ENCODE peak calls at places on chromosomes 3 and 15, in eight cellular contexts. B, M, N, K, O, U, Q and V are unnamed samples.
A peak's percentile ranks its signal among the peaks of the same experiment; 100 is the strongest.

GRCh38 chr3:122679467-122680291 is 960 bp upstream of the PARP14 start:
- DNase-seq in K (no peak), Q (peak; percentile 43), U (peak; percentile 3), O (no peak), M (peak; percentile 54), B (peak; percentile 64), N (no peak), V (peak; percentile 12)

GRCh38 chr15:97692317-97693015 is 268.0 kb upstream of the ARRDC4 start:
- DNase-seq in U (no peak), N (no peak), M (no peak), Q (no peak), B (no peak), K (no peak), O (no peak), V (no peak)

GRCh38 chr15:90075420-90076289 is 26.6 kb downstream of the IDH2 start:
- DNase-seq in O (no peak), M (peak; percentile 83), Q (no peak), U (no peak), K (no peak), B (no peak), N (no peak), V (no peak)

GRCh38 chr15:63994073-63994600 is 52.1 kb downstream of the DAPK2 start:
- DNase-seq in Q (no peak), O (no peak), N (no peak), M (no peak), U (no peak), B (no peak), K (no peak), V (no peak)

GRCh38 chr15:66401130-66402021 is 14.7 kb downstream of the MAP2K1 start:
- DNase-seq in K (no peak), O (no peak), U (no peak), N (no peak), B (no peak), M (no peak), Q (no peak), V (peak; percentile 25)

GRCh38 chr15:60477991-60478632 is 830 bp downstream of the ICE2 start:
- DNase-seq in N (no peak), K (no peak), O (no peak), B (no peak), U (peak; percentile 44), M (no peak), Q (peak; percentile 11), V (peak; percentile 41)

GRCh38 chr3:46663611-46664135 is 29.8 kb downstream of the ALS2CL start:
- DNase-seq in M (no peak), N (no peak), O (no peak), K (peak; percentile 19), Q (no peak), B (peak; percentile 40), U (peak; percentile 12), V (peak; percentile 20)

GRCh38 chr3:48997714-48998637 is 7.9 kb downstream of the P4HTM start:
- DNase-seq in N (no peak), U (no peak), Q (no peak), K (peak; percentile 82), M (no peak), B (no peak), O (no peak), V (no peak)

GRCh38 chr3:75262661-75263060 is 401.5 kb upstream of the FRG2C start:
- DNase-seq in B (no peak), Q (no peak), O (no peak), M (no peak), U (no peak), N (no peak), K (no peak), V (no peak)

GRCh38 chr3:124248471-124249028 is 256.6 kb upstream of the ROPN1 start:
- DNase-seq in K (peak; percentile 69), O (peak; percentile 58), M (peak; percentile 83), U (peak; percentile 83), Q (peak; percentile 87), N (peak; percentile 28), B (no peak), V (peak; percentile 91)

GRCh38 chr15:101526021-101526420 is 36.5 kb upstream of the PCSK6 start:
- DNase-seq in Q (peak; percentile 1), N (no peak), K (no peak), M (no peak), U (no peak), B (no peak), O (no peak), V (no peak)

GRCh38 chr15:77549552-77550274 is 83.0 kb downstream of the LINGO1 start:
- DNase-seq in M (peak; percentile 52), U (no peak), B (no peak), O (no peak), K (no peak), N (no peak), Q (no peak), V (no peak)

GRCh38 chr15:77550275-77551251 is 82.1 kb downstream of the LINGO1 start:
- DNase-seq in K (no peak), M (peak; percentile 63), Q (no peak), N (no peak), U (no peak), B (no peak), O (no peak), V (no peak)

GRCh38 chr15:77547801-77548607 is 84.7 kb downstream of the LINGO1 start:
- DNase-seq in Q (no peak), U (no peak), K (no peak), M (peak; percentile 55), N (no peak), O (no peak), B (no peak), V (no peak)

GRCh38 chr15:77546870-77547269 is 85.8 kb downstream of the LINGO1 start:
- DNase-seq in M (no peak), B (no peak), N (no peak), O (no peak), U (no peak), K (no peak), Q (no peak), V (no peak)

DNA sequence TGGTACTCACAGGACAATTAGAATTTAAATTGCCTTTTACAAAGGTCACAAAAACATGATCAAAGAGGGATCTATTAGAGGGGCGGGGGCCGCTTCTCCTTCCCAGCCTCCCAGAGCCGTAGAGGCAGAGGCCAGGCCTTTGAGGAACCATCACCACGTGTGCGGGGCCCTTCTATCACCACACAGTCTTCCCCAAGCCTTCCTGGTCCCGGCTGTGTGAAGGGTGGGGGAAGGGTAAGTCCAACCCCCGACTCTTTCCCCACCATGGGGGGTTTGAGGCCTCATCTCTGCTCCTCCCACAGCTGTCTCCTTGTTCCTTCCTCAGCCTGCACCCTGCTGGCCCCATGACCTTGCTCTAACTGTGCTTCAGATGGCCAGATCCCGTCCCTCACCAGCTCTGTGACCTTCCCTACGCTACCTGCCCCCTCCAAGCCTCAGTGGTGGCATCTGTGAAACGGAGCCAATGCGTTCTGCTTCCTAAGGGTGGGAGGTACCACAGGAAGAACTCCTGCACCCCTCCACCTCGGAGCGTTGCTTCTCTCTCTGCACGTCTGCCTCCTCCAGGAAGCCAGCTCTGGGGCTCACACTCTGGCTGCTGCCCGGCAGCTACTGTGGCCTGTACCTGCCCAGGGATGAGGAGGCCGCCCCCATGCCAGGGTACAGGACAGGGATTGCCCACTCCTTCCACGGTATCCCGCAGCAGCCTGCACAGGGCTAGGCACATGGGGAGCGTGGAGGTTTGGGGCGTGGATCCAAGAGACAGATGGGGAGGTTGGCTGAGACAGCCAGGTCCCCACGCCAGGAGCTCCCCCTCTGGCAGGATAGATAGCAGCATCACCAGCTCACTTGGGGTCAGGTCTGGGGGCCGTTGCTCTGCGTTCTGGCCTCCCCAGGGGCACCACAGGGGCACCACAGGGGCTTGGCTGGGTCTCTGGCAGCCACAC is 83.8 kb downstream of the LINGO1 start:
- DNase-seq in B (no peak), K (no peak), U (no peak), O (no peak), N (no peak), Q (no peak), M (peak; percentile 64), V (no peak)
- TF ChIP-seq CTCF in B (no peak), K (no peak), U (no peak), O (peak; percentile 4), N (no peak), Q (no peak), M (no peak), V (no peak)

DNA sequence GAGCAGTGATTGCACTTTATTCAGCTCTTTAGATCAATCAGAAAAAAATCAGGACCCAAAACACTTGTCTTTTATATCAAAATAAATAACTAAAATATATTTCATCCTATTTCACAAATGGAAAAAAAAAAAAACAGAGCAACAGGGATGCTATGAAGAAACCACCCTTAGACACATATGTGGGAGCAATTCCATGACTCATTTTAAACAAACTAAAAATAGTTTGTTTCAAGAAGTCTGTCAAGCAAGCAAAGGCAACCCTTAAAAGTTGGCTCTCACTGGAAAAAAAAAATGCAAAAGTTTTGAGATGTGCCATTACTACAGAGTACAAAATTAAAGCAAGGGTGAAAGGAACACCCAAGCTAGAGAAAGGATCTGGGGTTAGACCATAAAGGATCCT is 5.7 kb downstream of the ATP13A3 start:
- DNase-seq in K (no peak), O (no peak), Q (no peak), M (no peak), N (no peak), U (peak; percentile 86), B (no peak), V (peak; percentile 83)
- H3K4me3 ChIP-seq in K (no peak overlapping the region), O (no peak overlapping the region), Q (no peak overlapping the region), M (no peak overlapping the region), N (no peak overlapping the region), U (no peak overlapping the region), B (no peak overlapping the region), V (no peak overlapping the region)

DNA sequence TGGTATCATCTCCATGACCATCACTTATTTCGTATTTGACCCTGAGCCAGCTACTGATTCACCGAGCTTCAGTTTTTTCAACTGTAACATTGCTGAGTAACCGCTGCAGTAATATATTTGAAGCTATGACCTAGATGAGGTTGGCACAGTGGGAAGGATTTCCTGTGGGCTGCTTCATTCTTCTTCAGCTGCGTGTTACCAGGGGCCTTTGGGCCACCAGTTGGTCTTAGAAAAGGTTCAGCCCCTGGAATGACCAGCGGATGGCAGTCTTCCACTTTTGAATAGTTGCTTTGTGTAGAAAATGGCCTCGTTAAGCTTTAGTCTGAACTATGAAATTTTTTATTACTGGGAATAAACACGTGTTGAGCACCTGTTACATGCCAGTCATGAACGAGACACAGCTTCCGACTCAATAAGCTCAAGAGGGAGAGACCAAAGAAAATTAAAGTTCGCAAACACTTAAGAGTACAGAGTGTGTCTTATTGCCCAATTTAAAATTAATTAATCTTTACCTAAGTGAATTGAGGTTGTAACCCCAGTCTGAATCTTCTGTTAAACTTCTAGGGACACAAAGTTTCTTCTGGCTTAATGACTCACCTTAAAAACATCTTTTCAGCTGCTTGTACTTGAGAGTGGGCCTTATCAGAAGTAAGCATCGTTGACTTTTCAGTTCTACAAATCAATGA is 57.6 kb upstream of the NR2E3 start:
- DNase-seq in U (peak; percentile 98), M (no peak), K (peak; percentile 47), B (no peak), N (peak; percentile 68), O (peak; percentile 92), Q (peak; percentile 88), V (peak; percentile 98)
- TF ChIP-seq CTCF in U (peak; percentile 83), M (peak; percentile 53), K (peak; percentile 65), B (peak; percentile 43), N (peak; percentile 25), O (peak; percentile 77), Q (no peak), V (peak; percentile 63)

DNA sequence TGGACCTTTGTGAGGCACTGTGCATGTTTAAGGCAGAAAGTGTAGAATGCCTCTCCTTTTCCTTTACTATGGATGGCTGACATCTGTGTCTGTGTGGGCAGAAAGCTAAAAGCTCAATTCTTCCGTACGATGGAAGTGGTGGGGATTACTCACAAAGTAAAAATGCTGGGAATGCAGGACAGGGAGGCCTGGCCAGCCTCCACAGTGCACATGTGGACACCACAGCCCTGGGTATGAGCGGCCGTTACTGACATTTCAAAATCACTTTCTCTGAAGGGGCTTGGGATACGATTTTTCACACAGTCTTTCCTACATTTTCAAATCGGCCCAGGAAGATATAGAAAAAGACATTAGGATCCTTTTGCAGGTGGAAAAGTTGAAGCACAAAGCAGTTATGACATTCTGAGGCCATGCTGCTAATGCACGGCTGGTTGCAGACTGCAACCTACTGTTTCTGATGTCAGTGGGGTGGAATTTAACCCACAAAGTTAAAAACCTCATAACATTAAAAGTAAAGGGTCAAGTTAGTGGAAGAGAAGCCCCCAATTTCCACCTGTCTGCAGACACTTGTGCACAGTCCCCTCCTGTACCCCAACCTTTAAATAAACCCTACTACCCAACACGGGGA is 27.9 kb downstream of the EHD4 start:
- DNase-seq in N (no peak), O (peak; percentile 97), U (peak; percentile 94), Q (no peak), M (no peak), B (no peak), K (no peak), V (peak; percentile 90)
- H3K4me3 ChIP-seq in N (peak overlapping the region; percentile 17), O (peak overlapping the region; percentile 7), U (no peak overlapping the region), Q (no peak overlapping the region), M (no peak overlapping the region), B (no peak overlapping the region), K (no peak overlapping the region), V (no peak overlapping the region)